ENCODE peak calls at places on chromosomes 3 and 15, in four cellular contexts. C is left lung, R is heart left ventricle, X is bronchial epithelial cell. S is an unnamed sample.

GRCh38 chr3:4584537-4585249 is 91.5 kb downstream of the ITPR1 start:
- DNase-seq in C (peak), R (peak), X (no peak), S (no peak)

GRCh38 chr3:23739536-23739935 is 66.2 kb upstream of the UBE2E1 start:
- DNase-seq in C (no peak), R (no peak), X (peak), S (no peak)

GRCh38 chr15:65336369-65336766 is 31.9 kb downstream of the RNU5B-1 start:
- DNase-seq in C (no peak), R (no peak), X (no peak), S (no peak)

GRCh38 chr3:186511245-186511644 is 32.9 kb downstream of the CRYGS start:
- DNase-seq in C (no peak), R (no peak), X (peak), S (no peak)

GRCh38 chr15:62324382-62324781 is 159.3 kb upstream of the C2CD4B start:
- DNase-seq in C (no peak), R (no peak), X (no peak), S (no peak)

GRCh38 chr15:33701304-33701696 is 267.0 kb upstream of the CHRM5 start:
- DNase-seq in C (no peak), R (no peak), X (no peak), S (no peak)

GRCh38 chr15:61318276-61318675 is 89.2 kb upstream of the RORA start:
- DNase-seq in C (no peak), R (no peak), X (no peak), S (no peak)

GRCh38 chr3:128006061-128006470 is 46.2 kb upstream of the SEC61A1 start:
- DNase-seq in C (no peak), R (no peak), X (no peak), S (no peak)

GRCh38 chr3:129449279-129450115 is 9.5 kb downstream of the IFT122 start:
- DNase-seq in C (no peak), R (no peak), X (peak), S (no peak)

GRCh38 chr3:113148307-113148703 is 63.1 kb upstream of the BOC start:
- DNase-seq in C (no peak), R (no peak), X (peak), S (no peak)

DNA sequence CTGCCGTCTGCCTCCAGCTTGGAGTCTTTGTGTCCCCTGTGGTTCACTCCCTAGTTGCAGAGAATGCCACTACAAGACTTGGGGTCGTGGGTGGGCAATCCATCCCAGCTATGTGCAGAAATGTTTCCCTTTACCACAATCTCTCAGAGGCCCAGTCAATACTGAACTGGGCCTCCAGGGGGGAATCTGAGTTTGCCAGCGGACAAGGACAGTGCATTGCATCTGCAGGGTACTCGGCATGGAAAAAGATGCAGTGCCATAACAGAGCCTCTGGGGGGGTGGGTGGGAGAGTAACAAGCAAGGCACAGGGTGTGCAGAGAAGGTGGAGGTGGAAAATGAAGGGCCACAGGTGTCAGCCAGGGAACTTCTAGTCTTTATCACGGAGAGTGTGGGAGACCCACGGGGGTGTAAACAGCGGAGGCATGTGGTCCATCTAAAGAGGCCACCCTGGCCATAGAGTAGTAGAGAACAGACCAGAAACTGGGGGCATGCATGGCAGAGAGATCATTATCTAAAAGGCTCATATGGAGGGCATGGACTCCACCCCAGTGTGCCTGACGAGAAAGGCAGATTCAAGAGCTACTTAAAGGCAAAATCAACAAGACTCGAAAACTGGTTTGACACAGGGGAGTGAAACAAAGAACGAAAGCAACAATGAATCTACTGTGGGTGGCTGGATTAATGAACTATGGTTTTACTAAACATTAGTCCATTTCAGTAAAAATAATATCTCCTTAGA is 182.4 kb downstream of the ANXA2 start:
- DNase-seq in C (no peak), R (no peak), X (no peak), S (no peak)
- TF ChIP-seq CTCF in C (no peak), R (no peak), X (no peak), S (no peak)

GRCh38 chr3:150384517-150385212 is 23.4 kb upstream of the TSC22D2 start:
- DNase-seq in C (peak), R (no peak), X (no peak), S (no peak)
- TF ChIP-seq CTCF in C (peak), R (no peak), X (no peak), S (no peak)

DNA sequence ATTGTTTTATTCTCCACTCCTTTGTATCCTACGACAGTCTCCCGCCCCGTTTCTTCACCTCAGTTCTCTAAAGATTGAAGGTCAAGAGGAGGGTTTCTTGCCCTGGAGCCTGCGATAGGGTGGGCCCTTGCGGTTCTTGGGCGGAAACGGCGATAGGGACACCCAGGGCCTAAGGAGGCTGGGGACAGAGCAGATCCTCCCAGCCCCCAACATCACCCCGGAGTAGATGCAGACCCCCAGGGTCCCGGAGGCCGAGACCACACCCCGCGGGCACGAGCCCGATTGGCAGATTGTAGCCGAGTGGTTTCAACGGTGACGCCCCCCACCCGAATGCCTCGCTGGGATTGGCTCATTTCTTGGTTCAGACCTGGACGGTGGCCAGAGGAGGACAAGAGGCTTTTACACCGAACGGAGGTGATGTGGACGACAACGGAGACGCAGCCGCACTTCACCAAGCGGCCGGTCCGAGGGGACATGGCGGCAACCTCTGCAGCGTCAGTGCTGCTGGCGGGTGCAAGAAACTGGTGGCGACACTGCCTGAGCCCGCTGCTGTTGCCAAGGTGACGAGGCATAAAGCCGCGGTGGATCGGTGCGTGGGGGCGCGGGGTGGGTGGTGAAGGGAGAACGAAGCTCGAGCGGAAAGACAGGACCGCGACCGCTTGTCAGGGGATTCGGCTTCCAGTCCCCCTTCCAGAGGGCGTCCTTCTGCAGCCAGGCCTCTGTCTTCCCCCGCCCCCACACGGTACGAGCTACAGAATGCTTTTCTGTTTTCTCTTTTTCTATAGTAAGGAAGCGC is 19.0 kb upstream of the MCF2L2 start:
- DNase-seq in C (peak), R (peak), X (peak), S (peak)
- TF ChIP-seq CTCF in C (no peak), R (no peak), X (peak), S (no peak)

GRCh38 chr3:180827171-180827570 is 85.3 kb upstream of the FXR1 start:
- DNase-seq in C (no peak), R (no peak), X (no peak), S (no peak)

GRCh38 chr3:180828001-180828720 is 84.3 kb upstream of the FXR1 start:
- DNase-seq in C (no peak), R (no peak), X (no peak), S (no peak)

GRCh38 chr3:180828723-180829408 is 83.6 kb upstream of the FXR1 start:
- DNase-seq in C (no peak), R (no peak), X (no peak), S (no peak)

GRCh38 chr3:180829409-180830405 is 82.8 kb upstream of the FXR1 start:
- DNase-seq in C (no peak), R (no peak), X (no peak), S (no peak)
- TF ChIP-seq CTCF in C (no peak), R (no peak), X (no peak), S (no peak)

GRCh38 chr3:52240886-52241244 is 1.9 kb upstream of the TWF2 start:
- DNase-seq in C (no peak), R (no peak), X (no peak), S (no peak)

GRCh38 chr3:52238193-52238760 is 681 bp downstream of the TWF2 start:
- DNase-seq in C (peak), R (peak), X (no peak), S (no peak)

GRCh38 chr3:52240059-52240885 is 1.3 kb upstream of the TWF2 start:
- DNase-seq in C (peak), R (peak), X (peak), S (no peak)

GRCh38 chr3:52237659-52238172 is 1.2 kb downstream of the TWF2 start:
- DNase-seq in C (peak), R (peak), X (peak), S (no peak)

GRCh38 chr3:52238761-52239701 is at the start of gene TWF2:
- DNase-seq in C (peak), R (peak), X (peak), S (peak)
- TF ChIP-seq CTCF in C (peak), R (peak), X (peak), S (no peak)

DNA sequence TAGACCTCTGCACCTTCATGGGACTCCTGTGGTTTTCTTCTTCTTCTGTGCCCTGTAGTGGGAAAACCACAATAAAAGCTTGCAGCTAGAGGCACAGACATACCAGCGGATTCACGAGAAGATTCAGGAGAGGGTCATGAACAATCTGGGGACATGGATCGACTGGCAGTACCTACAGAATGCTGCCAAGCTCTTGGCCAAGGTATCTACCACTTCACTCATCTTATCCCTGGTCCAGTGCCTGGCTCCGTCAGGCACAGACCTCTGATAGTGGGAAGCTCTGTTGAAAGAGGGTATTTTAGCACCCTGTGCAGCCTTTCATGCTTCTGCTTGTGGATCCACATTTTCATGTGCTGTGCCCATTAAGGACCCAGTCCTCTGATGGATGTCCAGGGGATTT is 9.7 kb upstream of the P4HTM start:
- DNase-seq in C (no peak), R (no peak), X (no peak), S (no peak)
- TF ChIP-seq CTCF in C (no peak), R (no peak), X (no peak), S (no peak)

GRCh38 chr15:26294062-26294689 is 431.0 kb upstream of the ATP10A start:
- DNase-seq in C (no peak), R (peak), X (no peak), S (no peak)
- TF ChIP-seq CTCF in C (no peak), R (peak), X (no peak), S (no peak)

GRCh38 chr3:181838940-181839914 is 127.5 kb downstream of the SOX2 start:
- DNase-seq in C (no peak), R (no peak), X (peak), S (no peak)
- TF ChIP-seq CTCF in C (no peak), R (no peak), X (peak), S (no peak)

GRCh38 chr3:188685789-188686188 is 486.0 kb upstream of the TPRG1 start:
- DNase-seq in C (no peak), R (no peak), X (peak), S (no peak)
- TF ChIP-seq CTCF in C (no peak), R (no peak), X (no peak), S (no peak)

GRCh38 chr3:142726017-142726416 is 2.2 kb downstream of the TRPC1 start:
- DNase-seq in C (no peak), R (no peak), X (no peak), S (no peak)

GRCh38 chr3:142723968-142724681 is at the start of gene TRPC1:
- DNase-seq in C (peak), R (peak), X (peak), S (peak)

GRCh38 chr3:142725352-142725739 is 1.5 kb downstream of the TRPC1 start:
- DNase-seq in C (no peak), R (no peak), X (no peak), S (no peak)

GRCh38 chr3:142723665-142723967 is 218 bp upstream of the TRPC1 start:
- DNase-seq in C (no peak), R (no peak), X (no peak), S (no peak)

GRCh38 chr3:142724682-142725351 is 983 bp downstream of the TRPC1 start:
- DNase-seq in C (peak), R (peak), X (peak), S (no peak)
- TF ChIP-seq CTCF in C (no peak), R (no peak), X (no peak), S (no peak)